ENCODE peak calls at places on chromosomes 4 and X, in four cellular contexts. One of them, this sample, is unnamed.

GRCh38 chrX:15973299-15973698 is 118.7 kb upstream of the AP1S2 start:
- DNase-seq in suprapubic skin: no peak
- DNase-seq in breast epithelium: no peak
- DNase-seq in K562: peak
- DNase-seq in this sample: no peak

GRCh38 chrX:55490974-55491373 is 1.3 kb upstream of the USP51 start:
- DNase-seq in K562: no peak
- DNase-seq in suprapubic skin: no peak
- DNase-seq in breast epithelium: no peak
- DNase-seq in this sample: no peak

GRCh38 chr4:139896242-139896752 is 230.7 kb downstream of the MGST2 start:
- DNase-seq in breast epithelium: no peak
- DNase-seq in K562: no peak
- DNase-seq in suprapubic skin: no peak
- DNase-seq in this sample: no peak

GRCh38 chr4:105145059-105145912 is 1.4 kb upstream of the TET2 start:
- DNase-seq in K562: no peak
- DNase-seq in breast epithelium: no peak
- DNase-seq in suprapubic skin: no peak
- DNase-seq in this sample: no peak

GRCh38 chr4:53676402-53676871 is 85.2 kb upstream of the LNX1 start:
- DNase-seq in breast epithelium: no peak
- DNase-seq in suprapubic skin: no peak
- DNase-seq in K562: no peak
- DNase-seq in this sample: no peak

GRCh38 chr4:174324246-174324645 is 40.5 kb downstream of the CEP44 start:
- DNase-seq in breast epithelium: no peak
- DNase-seq in suprapubic skin: no peak
- DNase-seq in K562: no peak
- DNase-seq in this sample: no peak

GRCh38 chrX:17553961-17554482 is 179.0 kb downstream of the NHS start:
- DNase-seq in K562: no peak
- DNase-seq in suprapubic skin: no peak
- DNase-seq in breast epithelium: no peak
- DNase-seq in this sample: no peak

GRCh38 chrX:9378980-9379696 is 85.7 kb upstream of the TBL1X start:
- DNase-seq in breast epithelium: no peak
- DNase-seq in K562: no peak
- DNase-seq in suprapubic skin: no peak
- DNase-seq in this sample: no peak

GRCh38 chr4:14125375-14126129 is 498.0 kb upstream of the BOD1L1 start:
- DNase-seq in K562: no peak
- DNase-seq in suprapubic skin: no peak
- DNase-seq in breast epithelium: no peak
- DNase-seq in this sample: no peak

GRCh38 chr4:150664935-150665334 is 83.0 kb downstream of the MAB21L2 start:
- DNase-seq in suprapubic skin: no peak
- DNase-seq in breast epithelium: no peak
- DNase-seq in K562: no peak
- DNase-seq in this sample: no peak

GRCh38 chrX:117989512-117989911 is 127.1 kb downstream of the KLHL13 start:
- DNase-seq in breast epithelium: no peak
- DNase-seq in K562: no peak
- DNase-seq in suprapubic skin: no peak
- DNase-seq in this sample: no peak

GRCh38 chr4:26871611-26872010 is 11.0 kb downstream of the STIM2 start:
- DNase-seq in K562: no peak
- DNase-seq in breast epithelium: no peak
- DNase-seq in suprapubic skin: no peak
- DNase-seq in this sample: no peak

GRCh38 chrX:24760601-24761000 is 66.9 kb downstream of the POLA1 start:
- DNase-seq in breast epithelium: no peak
- DNase-seq in suprapubic skin: no peak
- DNase-seq in K562: no peak
- DNase-seq in this sample: no peak

GRCh38 chr4:15964159-15964558 is 1.2 kb upstream of the FGFBP2 start:
- DNase-seq in breast epithelium: no peak
- DNase-seq in K562: no peak
- DNase-seq in suprapubic skin: no peak
- DNase-seq in this sample: no peak

GRCh38 chrX:63186137-63186536 is 165.0 kb downstream of the SPIN4 start:
- DNase-seq in breast epithelium: no peak
- DNase-seq in suprapubic skin: no peak
- DNase-seq in K562: no peak
- DNase-seq in this sample: no peak
- TF ChIP-seq POLR2AphosphoS5 in breast epithelium: no peak
- TF ChIP-seq POLR2AphosphoS5 in suprapubic skin: no peak
- TF ChIP-seq POLR2AphosphoS5 in K562: no peak
- TF ChIP-seq POLR2AphosphoS5 in this sample: no peak

GRCh38 chrX:34638116-34638515 is 19.0 kb downstream of the TMEM47 start:
- DNase-seq in K562: peak
- DNase-seq in breast epithelium: no peak
- DNase-seq in suprapubic skin: no peak
- DNase-seq in this sample: no peak
- TF ChIP-seq POLR2AphosphoS5 in K562: no peak
- TF ChIP-seq POLR2AphosphoS5 in breast epithelium: no peak
- TF ChIP-seq POLR2AphosphoS5 in suprapubic skin: no peak
- TF ChIP-seq POLR2AphosphoS5 in this sample: no peak

GRCh38 chr4:82421796-82422560 is 8.3 kb downstream of the HNRNPDL start:
- DNase-seq in suprapubic skin: no peak
- DNase-seq in K562: no peak
- DNase-seq in breast epithelium: no peak
- DNase-seq in this sample: no peak
- TF ChIP-seq POLR2AphosphoS5 in suprapubic skin: no peak
- TF ChIP-seq POLR2AphosphoS5 in K562: peak
- TF ChIP-seq POLR2AphosphoS5 in breast epithelium: no peak
- TF ChIP-seq POLR2AphosphoS5 in this sample: peak

GRCh38 chr4:183988874-183989273 is 83.8 kb downstream of the STOX2 start:
- DNase-seq in K562: no peak
- DNase-seq in suprapubic skin: no peak
- DNase-seq in breast epithelium: no peak
- DNase-seq in this sample: no peak

GRCh38 chr4:183989471-183989870 is 84.4 kb downstream of the STOX2 start:
- DNase-seq in K562: no peak
- DNase-seq in suprapubic skin: no peak
- DNase-seq in breast epithelium: no peak
- DNase-seq in this sample: no peak

GRCh38 chr4:183987987-183988392 is 82.9 kb downstream of the STOX2 start:
- DNase-seq in breast epithelium: peak
- DNase-seq in suprapubic skin: no peak
- DNase-seq in K562: peak
- DNase-seq in this sample: no peak

GRCh38 chr4:183986645-183987528 is 81.8 kb downstream of the STOX2 start:
- DNase-seq in K562: no peak
- DNase-seq in suprapubic skin: no peak
- DNase-seq in breast epithelium: no peak
- DNase-seq in this sample: no peak

DNA sequence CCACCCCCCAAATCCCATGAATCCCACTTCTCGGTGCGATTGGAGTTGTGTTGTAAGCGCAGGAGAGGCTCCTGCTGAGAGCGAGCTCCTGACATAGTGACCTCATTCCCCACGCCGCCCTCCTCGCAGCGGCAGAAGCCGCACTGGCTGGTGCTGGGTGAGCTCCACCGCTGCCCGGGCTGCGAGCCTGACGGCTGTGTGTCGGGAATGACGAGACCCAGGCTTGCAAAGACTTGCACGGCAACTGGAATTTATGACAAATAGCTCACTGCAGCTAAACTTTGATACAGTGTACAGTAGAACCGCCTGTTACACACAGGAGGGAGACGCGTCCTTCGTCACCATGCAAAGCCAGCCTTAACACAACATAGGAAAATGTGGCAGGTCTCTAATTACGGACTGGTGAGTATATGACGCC is 82.4 kb downstream of the STOX2 start:
- DNase-seq in K562: no peak
- DNase-seq in suprapubic skin: no peak
- DNase-seq in breast epithelium: peak
- DNase-seq in this sample: no peak
- TF ChIP-seq POLR2AphosphoS5 in K562: no peak
- TF ChIP-seq POLR2AphosphoS5 in suprapubic skin: no peak
- TF ChIP-seq POLR2AphosphoS5 in breast epithelium: no peak
- TF ChIP-seq POLR2AphosphoS5 in this sample: no peak

GRCh38 chr4:158020734-158021346 is 152.0 kb downstream of the GASK1B start:
- DNase-seq in K562: no peak
- DNase-seq in suprapubic skin: no peak
- DNase-seq in breast epithelium: no peak
- DNase-seq in this sample: no peak
- TF ChIP-seq POLR2AphosphoS5 in K562: no peak
- TF ChIP-seq POLR2AphosphoS5 in suprapubic skin: no peak
- TF ChIP-seq POLR2AphosphoS5 in breast epithelium: no peak
- TF ChIP-seq POLR2AphosphoS5 in this sample: no peak

GRCh38 chr4:80007745-80008149 is 65.3 kb downstream of the ANTXR2 start:
- DNase-seq in K562: no peak
- DNase-seq in suprapubic skin: no peak
- DNase-seq in breast epithelium: no peak
- DNase-seq in this sample: no peak
- TF ChIP-seq POLR2AphosphoS5 in K562: no peak
- TF ChIP-seq POLR2AphosphoS5 in suprapubic skin: no peak
- TF ChIP-seq POLR2AphosphoS5 in breast epithelium: no peak
- TF ChIP-seq POLR2AphosphoS5 in this sample: no peak

GRCh38 chrX:154043003-154043402 is 23.3 kb upstream of the IRAK1 start:
- DNase-seq in breast epithelium: no peak
- DNase-seq in suprapubic skin: no peak
- DNase-seq in K562: no peak
- DNase-seq in this sample: no peak

GRCh38 chrX:154039577-154039976 is 19.9 kb upstream of the IRAK1 start:
- DNase-seq in K562: no peak
- DNase-seq in breast epithelium: no peak
- DNase-seq in suprapubic skin: no peak
- DNase-seq in this sample: no peak

GRCh38 chrX:154037754-154038153 is 18.1 kb upstream of the IRAK1 start:
- DNase-seq in K562: no peak
- DNase-seq in breast epithelium: no peak
- DNase-seq in suprapubic skin: no peak
- DNase-seq in this sample: no peak

GRCh38 chrX:154040863-154041262 is 21.2 kb upstream of the IRAK1 start:
- DNase-seq in K562: no peak
- DNase-seq in suprapubic skin: no peak
- DNase-seq in breast epithelium: no peak
- DNase-seq in this sample: no peak

GRCh38 chrX:154040307-154040756 is 20.6 kb upstream of the IRAK1 start:
- DNase-seq in suprapubic skin: no peak
- DNase-seq in K562: no peak
- DNase-seq in breast epithelium: no peak
- DNase-seq in this sample: no peak
- TF ChIP-seq POLR2AphosphoS5 in suprapubic skin: no peak
- TF ChIP-seq POLR2AphosphoS5 in K562: no peak
- TF ChIP-seq POLR2AphosphoS5 in breast epithelium: no peak
- TF ChIP-seq POLR2AphosphoS5 in this sample: no peak